ENCODE peak calls at places on chromosomes 4 and X, in five cellular contexts. U is SK-N-SH, Q is HepG2, D is GM12878, N is K562. K is an unnamed sample.

GRCh38 chrX:69032601-69033000 is 132.7 kb downstream of the PJA1 start:
- DNase-seq in U (no peak), Q (no peak), N (no peak), D (no peak), K (no peak)

GRCh38 chrX:122910697-122911096 is 273.4 kb upstream of the GRIA3 start:
- DNase-seq in N (no peak), D (no peak), Q (no peak), U (no peak), K (no peak)

GRCh38 chr4:81919238-81919637 is 447.5 kb upstream of the RASGEF1B start:
- DNase-seq in Q (peak; percentile 21), U (peak; percentile 3), D (no peak), N (peak; percentile 25), K (peak; percentile 3)

GRCh38 chrX:64975491-64975890 is 759 bp downstream of the ZC4H2 start:
- DNase-seq in U (peak; percentile 46), Q (peak; percentile 2), D (no peak), N (no peak), K (peak; percentile 12)

GRCh38 chr4:149735796-149736195 is 79.8 kb downstream of the IQCM start:
- DNase-seq in N (no peak), D (no peak), Q (no peak), U (no peak), K (peak; percentile 55)

GRCh38 chr4:127224556-127224955 is 408.2 kb upstream of the INTU start:
- DNase-seq in N (no peak), Q (no peak), U (no peak), D (no peak), K (no peak)

GRCh38 chr4:102869569-102870227 is 906 bp downstream of the CISD2 start:
- DNase-seq in D (no peak), Q (no peak), N (peak; percentile 67), U (no peak), K (no peak)

GRCh38 chr4:184348311-184349233 is 125.8 kb downstream of the IRF2 start:
- DNase-seq in N (no peak), U (no peak), D (peak; percentile 32), Q (peak; percentile 99), K (no peak)

GRCh38 chr4:183396187-183396738 is 48.2 kb upstream of the CDKN2AIP start:
- DNase-seq in N (no peak), U (no peak), D (no peak), Q (no peak), K (peak; percentile 30)

GRCh38 chr4:56655627-56656345 is 25.3 kb downstream of the HOPX start:
- DNase-seq in U (peak; percentile 84), N (no peak), D (no peak), Q (no peak), K (no peak)

GRCh38 chrX:133495464-133496391 is 80.4 kb upstream of the GPC4 start:
- DNase-seq in U (no peak), N (no peak), Q (no peak), D (no peak), K (no peak)

GRCh38 chr4:140861359-140862181 is 105.4 kb upstream of the TBC1D9 start:
- DNase-seq in Q (peak; percentile 60), U (peak; percentile 47), N (peak; percentile 38), D (peak; percentile 17), K (peak; percentile 28)

GRCh38 chr4:122854444-122854843 is 27.8 kb downstream of the FGF2 start:
- DNase-seq in D (no peak), U (no peak), N (no peak), Q (no peak), K (no peak)
- TF ChIP-seq REST in D (no peak), U (no peak), N (no peak), Q (no peak), K (no peak)

GRCh38 chr4:176824645-176825366 is 32.1 kb upstream of the VEGFC start:
- DNase-seq in N (no peak), D (no peak), U (no peak), Q (no peak), K (no peak)
- TF ChIP-seq GABPA in N (no peak), D (no peak), U (no peak), Q (no peak), K (no peak)

GRCh38 chrX:22629105-22629725 is 356.5 kb downstream of the CBLL2 start:
- DNase-seq in N (no peak), Q (no peak), U (no peak), D (no peak), K (no peak)
- H3K27ac ChIP-seq in N (no peak overlapping the region), Q (no peak overlapping the region), U (no peak overlapping the region), D (no peak overlapping the region), K (no peak overlapping the region)

GRCh38 chr4:141912831-141913230 is 276.4 kb downstream of the IL15 start:
- DNase-seq in Q (no peak), U (peak; percentile 75), N (peak; percentile 61), D (no peak), K (no peak)
- TF ChIP-seq REST in Q (no peak), U (no peak), N (no peak), D (no peak), K (no peak)

GRCh38 chr4:58127680-58128079 is 1017.5 kb upstream of the IGFBP7 start:
- DNase-seq in D (no peak), N (no peak), Q (no peak), U (no peak), K (no peak)
- TF ChIP-seq GABPA in D (no peak), N (no peak), Q (no peak), U (no peak), K (no peak)

GRCh38 chr4:147933316-147933715 is 201.4 kb downstream of the ARHGAP10 start:
- DNase-seq in D (no peak), Q (no peak), N (no peak), U (no peak), K (no peak)

GRCh38 chr4:147924604-147925412 is 192.9 kb downstream of the ARHGAP10 start:
- DNase-seq in N (no peak), Q (peak; percentile 5), D (no peak), U (peak; percentile 66), K (no peak)

GRCh38 chr4:147928400-147928799 is 196.5 kb downstream of the ARHGAP10 start:
- DNase-seq in Q (no peak), U (no peak), N (no peak), D (no peak), K (no peak)

GRCh38 chr4:147923854-147924253 is 192.0 kb downstream of the ARHGAP10 start:
- DNase-seq in N (no peak), Q (no peak), U (no peak), D (no peak), K (no peak)

DNA sequence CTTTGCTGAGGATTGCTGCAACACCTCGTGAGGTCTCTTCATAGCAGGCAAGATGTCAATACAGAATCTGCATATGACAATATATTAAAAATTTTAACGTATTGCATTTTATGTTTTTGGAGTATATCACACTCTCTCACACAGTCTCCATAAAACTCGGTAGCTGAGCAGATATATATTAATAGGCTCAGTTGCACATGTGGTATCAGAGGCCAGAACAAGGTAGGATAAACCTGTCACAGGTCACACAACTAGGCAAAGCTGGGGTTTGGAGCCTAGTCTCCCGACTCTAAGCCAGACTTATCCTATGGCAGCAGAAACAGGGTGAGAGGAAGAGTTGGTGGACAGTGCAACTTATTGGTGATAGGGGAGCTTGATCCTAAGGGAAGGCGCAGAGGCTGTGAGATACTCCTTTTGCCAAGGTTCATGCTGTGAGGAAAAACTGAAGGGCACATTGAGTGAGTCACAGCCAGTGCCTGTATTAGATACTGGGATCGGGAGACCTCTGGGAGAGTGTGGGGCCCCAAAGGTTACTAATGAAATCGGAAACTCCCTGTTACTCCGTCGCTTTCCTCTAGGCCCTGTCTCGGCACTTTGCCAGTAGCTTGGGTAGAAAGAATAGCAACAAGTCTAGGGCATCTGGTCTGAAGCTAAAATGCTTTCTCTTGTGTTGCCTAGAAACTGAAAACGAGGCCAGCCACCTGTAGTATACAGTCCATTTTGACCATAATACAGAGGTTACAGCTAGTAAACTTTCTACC is 195.7 kb downstream of the ARHGAP10 start:
- DNase-seq in Q (no peak), N (no peak), D (no peak), U (no peak), K (no peak)
- H3K27ac ChIP-seq in Q (no peak overlapping the region), N (no peak overlapping the region), D (no peak overlapping the region), U (no peak overlapping the region), K (no peak overlapping the region)

GRCh38 chr4:17068396-17068795 is 170.0 kb upstream of the LDB2 start:
- DNase-seq in N (no peak), D (no peak), Q (no peak), U (no peak), K (no peak)

GRCh38 chr4:17068885-17069284 is 170.4 kb upstream of the LDB2 start:
- DNase-seq in U (no peak), Q (no peak), D (no peak), N (no peak), K (no peak)

GRCh38 chr4:17066241-17066640 is 167.8 kb upstream of the LDB2 start:
- DNase-seq in U (no peak), N (no peak), D (no peak), Q (no peak), K (no peak)

GRCh38 chr4:17065821-17066220 is 167.4 kb upstream of the LDB2 start:
- DNase-seq in Q (no peak), U (no peak), N (no peak), D (no peak), K (no peak)

DNA sequence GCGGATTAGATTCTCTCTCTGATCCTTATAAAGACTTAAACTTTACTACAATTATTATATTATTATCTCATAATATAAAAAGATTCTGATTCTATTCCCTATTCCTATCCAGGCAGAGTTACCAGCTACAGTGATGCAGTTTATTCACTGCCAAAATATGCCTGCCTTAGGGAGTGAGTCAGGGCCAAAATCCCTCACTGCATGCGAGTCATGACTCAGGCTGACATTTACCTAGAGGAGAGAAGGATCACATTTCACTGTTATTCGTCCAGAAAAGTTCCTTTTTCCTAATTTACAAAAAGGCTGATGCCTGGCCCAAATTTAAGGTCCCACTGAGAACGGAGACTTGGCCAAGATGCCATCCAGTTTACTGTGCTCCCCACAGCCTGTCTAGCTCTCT is 168.5 kb upstream of the LDB2 start:
- DNase-seq in N (no peak), Q (no peak), U (no peak), D (no peak), K (no peak)
- TF ChIP-seq REST in N (no peak), Q (no peak), U (no peak), D (no peak), K (no peak)

DNA sequence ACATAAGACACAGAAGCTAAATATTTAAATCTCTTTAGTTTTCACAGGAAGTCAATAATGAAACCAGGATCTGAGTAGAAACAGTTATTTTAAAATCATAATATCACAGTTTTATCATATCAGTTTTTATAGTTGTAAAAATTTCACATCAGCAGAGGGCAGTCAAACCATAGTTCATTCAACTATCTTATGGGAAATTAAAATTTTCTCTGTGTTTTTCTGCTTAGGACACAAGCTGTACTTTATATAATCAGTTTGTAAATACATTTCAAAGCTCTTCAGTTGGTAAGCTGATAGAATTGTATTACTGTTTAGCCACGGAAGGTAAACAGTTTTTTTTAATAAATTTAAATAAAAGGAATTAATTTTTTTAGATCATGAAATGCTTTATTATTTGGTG is 204.8 kb upstream of the NUDT6 start:
- DNase-seq in Q (no peak), D (no peak), N (no peak), U (no peak), K (no peak)
- TF ChIP-seq GABPA in Q (no peak), D (no peak), N (no peak), U (no peak), K (no peak)